ENCODE peak calls at places on chromosomes 5 and 9, in four cellular contexts. One of them, this sample, is unnamed.
A peak's percentile ranks its signal among the peaks of the same experiment; 100 is the strongest.

GRCh38 chr5:2283481-2284045 is 400.8 kb upstream of the IRX4 start:
- DNase-seq in pancreas: no peak
- DNase-seq in HCT116: no peak
- DNase-seq in caudate nucleus: no peak
- DNase-seq in this sample: no peak

GRCh38 chr5:1666812-1667588 is 132.6 kb downstream of the MRPL36 start:
- DNase-seq in caudate nucleus: peak; percentile 33
- DNase-seq in HCT116: no peak
- DNase-seq in pancreas: peak; percentile 77
- DNase-seq in this sample: no peak

GRCh38 chr5:101915559-101915958 is 380.5 kb downstream of the SLCO4C1 start:
- DNase-seq in HCT116: no peak
- DNase-seq in caudate nucleus: no peak
- DNase-seq in pancreas: no peak
- DNase-seq in this sample: no peak

GRCh38 chr5:149150457-149150856 is 9.2 kb downstream of the ABLIM3 start:
- DNase-seq in HCT116: no peak
- DNase-seq in caudate nucleus: no peak
- DNase-seq in pancreas: no peak
- DNase-seq in this sample: no peak

GRCh38 chr5:115962565-115963402 is 509 bp downstream of the LVRN start:
- DNase-seq in caudate nucleus: no peak
- DNase-seq in HCT116: no peak
- DNase-seq in pancreas: peak; percentile 25
- DNase-seq in this sample: no peak

GRCh38 chr5:90802695-90803317 is 244.2 kb downstream of the ADGRV1 start:
- DNase-seq in caudate nucleus: no peak
- DNase-seq in pancreas: peak; percentile 42
- DNase-seq in HCT116: peak; percentile 27
- DNase-seq in this sample: no peak

GRCh38 chr5:164175083-164175482 is 669.7 kb downstream of the MAT2B start:
- DNase-seq in HCT116: no peak
- DNase-seq in pancreas: no peak
- DNase-seq in caudate nucleus: no peak
- DNase-seq in this sample: no peak

GRCh38 chr5:34577267-34577666 is 78.9 kb upstream of the RAI14 start:
- DNase-seq in pancreas: no peak
- DNase-seq in HCT116: no peak
- DNase-seq in caudate nucleus: no peak
- DNase-seq in this sample: no peak

GRCh38 chr9:36575411-36575882 is 2.8 kb downstream of the MELK start:
- DNase-seq in caudate nucleus: no peak
- DNase-seq in pancreas: no peak
- DNase-seq in HCT116: no peak
- DNase-seq in this sample: no peak

GRCh38 chr5:159105318-159106053 is 5.8 kb upstream of the EBF1 start:
- DNase-seq in HCT116: no peak
- DNase-seq in caudate nucleus: no peak
- DNase-seq in pancreas: no peak
- DNase-seq in this sample: no peak

GRCh38 chr5:157172408-157172807 is 6.3 kb upstream of the GARIN3 start:
- DNase-seq in HCT116: no peak
- DNase-seq in caudate nucleus: no peak
- DNase-seq in pancreas: no peak
- DNase-seq in this sample: no peak

GRCh38 chr9:97811534-97812246 is 41.3 kb upstream of the FOXE1 start:
- DNase-seq in pancreas: no peak
- DNase-seq in caudate nucleus: no peak
- DNase-seq in HCT116: no peak
- DNase-seq in this sample: no peak

GRCh38 chr5:177296581-177296980 is 6.9 kb downstream of the RAB24 start:
- DNase-seq in pancreas: no peak
- DNase-seq in HCT116: no peak
- DNase-seq in caudate nucleus: no peak
- DNase-seq in this sample: no peak

GRCh38 chr9:89748831-89749499 is 144.2 kb downstream of the GADD45G start:
- DNase-seq in HCT116: no peak
- DNase-seq in pancreas: no peak
- DNase-seq in caudate nucleus: no peak
- DNase-seq in this sample: no peak

GRCh38 chr5:65799857-65800256 is 77.9 kb downstream of the NLN start:
- DNase-seq in HCT116: no peak
- DNase-seq in pancreas: no peak
- DNase-seq in caudate nucleus: no peak
- DNase-seq in this sample: no peak

GRCh38 chr5:5798041-5798827 is 375.8 kb downstream of the ICE1 start:
- DNase-seq in caudate nucleus: no peak
- DNase-seq in pancreas: no peak
- DNase-seq in HCT116: no peak
- DNase-seq in this sample: no peak

GRCh38 chr5:171421331-171422262 is 2.1 kb downstream of the FGF18 start:
- DNase-seq in HCT116: no peak
- DNase-seq in caudate nucleus: no peak
- DNase-seq in pancreas: no peak
- DNase-seq in this sample: no peak

GRCh38 chr5:107263387-107264003 is 407.2 kb downstream of the EFNA5 start:
- DNase-seq in HCT116: no peak
- DNase-seq in caudate nucleus: no peak
- DNase-seq in pancreas: no peak
- DNase-seq in this sample: no peak

GRCh38 chr5:103668281-103668680 is 105.7 kb upstream of the NUDT12 start:
- DNase-seq in HCT116: no peak
- DNase-seq in pancreas: no peak
- DNase-seq in caudate nucleus: no peak
- DNase-seq in this sample: no peak

GRCh38 chr5:66306844-66307315 is 162.8 kb downstream of the SREK1 start:
- DNase-seq in caudate nucleus: no peak
- DNase-seq in HCT116: no peak
- DNase-seq in pancreas: no peak
- DNase-seq in this sample: no peak

GRCh38 chr9:131610231-131610761 is 65.0 kb downstream of the PRRT1B start:
- DNase-seq in pancreas: no peak
- DNase-seq in caudate nucleus: no peak
- DNase-seq in HCT116: no peak
- DNase-seq in this sample: no peak

GRCh38 chr9:106843361-106843760 is 19.6 kb upstream of the ZNF462 start:
- DNase-seq in pancreas: no peak
- DNase-seq in HCT116: no peak
- DNase-seq in caudate nucleus: no peak
- DNase-seq in this sample: no peak

GRCh38 chr5:58984009-58984525 is 401.2 kb downstream of the RAB3C start:
- DNase-seq in caudate nucleus: no peak
- DNase-seq in pancreas: no peak
- DNase-seq in HCT116: no peak
- DNase-seq in this sample: no peak

GRCh38 chr9:129394011-129394919 is 216.2 kb upstream of the IER5L start:
- DNase-seq in pancreas: no peak
- DNase-seq in HCT116: no peak
- DNase-seq in caudate nucleus: peak; percentile 41
- DNase-seq in this sample: no peak

GRCh38 chr9:79428422-79428821 is 143.3 kb upstream of the TLE4 start:
- DNase-seq in pancreas: no peak
- DNase-seq in caudate nucleus: no peak
- DNase-seq in HCT116: no peak
- DNase-seq in this sample: no peak

GRCh38 chr5:155624597-155625241 is 611.2 kb downstream of the KIF4B start:
- DNase-seq in caudate nucleus: no peak
- DNase-seq in HCT116: no peak
- DNase-seq in pancreas: no peak
- DNase-seq in this sample: no peak

GRCh38 chr9:35553670-35554543 is 51.2 kb upstream of the TESK1 start:
- DNase-seq in caudate nucleus: peak; percentile 49
- DNase-seq in HCT116: peak; percentile 37
- DNase-seq in pancreas: peak; percentile 73
- DNase-seq in this sample: peak; percentile 50

GRCh38 chr5:181170996-181171395 is 23.6 kb downstream of the OR2V2 start:
- DNase-seq in HCT116: no peak
- DNase-seq in caudate nucleus: no peak
- DNase-seq in pancreas: no peak
- DNase-seq in this sample: no peak

GRCh38 chr5:55226027-55226933 is 835 bp downstream of the MCIDAS start:
- DNase-seq in pancreas: peak; percentile 70
- DNase-seq in HCT116: peak; percentile 72
- DNase-seq in caudate nucleus: no peak
- DNase-seq in this sample: no peak

GRCh38 chr9:129143461-129143927 is 32.3 kb downstream of the PTPA start:
- DNase-seq in HCT116: no peak
- DNase-seq in caudate nucleus: no peak
- DNase-seq in pancreas: peak; percentile 68
- DNase-seq in this sample: no peak

GRCh38 chr5:61371474-61371873 is 39.4 kb downstream of the ZSWIM6 start:
- DNase-seq in caudate nucleus: no peak
- DNase-seq in pancreas: no peak
- DNase-seq in HCT116: no peak
- DNase-seq in this sample: no peak

GRCh38 chr9:16202913-16203734 is 650.3 kb downstream of the CCDC171 start:
- DNase-seq in caudate nucleus: no peak
- DNase-seq in HCT116: no peak
- DNase-seq in pancreas: no peak
- DNase-seq in this sample: no peak
- H3K27ac ChIP-seq in caudate nucleus: no peak overlapping the region
- H3K27ac ChIP-seq in HCT116: no peak overlapping the region
- H3K27ac ChIP-seq in pancreas: no peak overlapping the region
- H3K27ac ChIP-seq in this sample: no peak overlapping the region

GRCh38 chr5:57753446-57753845 is 270.8 kb upstream of the ACTBL2 start:
- DNase-seq in caudate nucleus: no peak
- DNase-seq in HCT116: no peak
- DNase-seq in pancreas: no peak
- DNase-seq in this sample: no peak

GRCh38 chr5:57750282-57750681 is 267.7 kb upstream of the ACTBL2 start:
- DNase-seq in caudate nucleus: no peak
- DNase-seq in pancreas: no peak
- DNase-seq in HCT116: no peak
- DNase-seq in this sample: no peak

GRCh38 chr5:57750891-57751290 is 268.3 kb upstream of the ACTBL2 start:
- DNase-seq in caudate nucleus: no peak
- DNase-seq in HCT116: no peak
- DNase-seq in pancreas: no peak
- DNase-seq in this sample: no peak

GRCh38 chr5:57751710-57752109 is 269.1 kb upstream of the ACTBL2 start:
- DNase-seq in caudate nucleus: no peak
- DNase-seq in pancreas: no peak
- DNase-seq in HCT116: no peak
- DNase-seq in this sample: no peak

DNA sequence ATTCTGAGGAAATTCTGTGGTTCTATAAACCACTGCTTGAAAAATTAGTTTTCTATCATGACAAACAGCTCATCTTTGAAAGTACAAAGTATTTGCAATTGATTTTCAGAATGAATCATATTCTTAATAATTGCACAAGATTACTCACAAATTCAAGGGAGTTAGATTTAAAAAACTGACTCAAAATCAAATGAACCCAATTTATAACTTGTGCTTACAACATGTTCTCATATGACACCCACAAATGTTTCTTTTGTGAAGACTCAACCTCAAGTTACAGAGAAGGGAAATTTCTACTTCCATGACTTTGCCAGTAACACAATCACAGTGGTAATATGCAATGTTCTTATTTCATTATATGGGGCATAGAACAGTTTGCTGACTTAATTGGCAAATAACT is 272.0 kb upstream of the ACTBL2 start:
- DNase-seq in HCT116: no peak
- DNase-seq in pancreas: no peak
- DNase-seq in caudate nucleus: no peak
- DNase-seq in this sample: no peak
- H3K27ac ChIP-seq in HCT116: no peak overlapping the region
- H3K27ac ChIP-seq in pancreas: no peak overlapping the region
- H3K27ac ChIP-seq in caudate nucleus: peak overlapping the region; percentile 60
- H3K27ac ChIP-seq in this sample: no peak overlapping the region

GRCh38 chr9:95175523-95175922 is 142.0 kb downstream of the FANCC start:
- DNase-seq in pancreas: no peak
- DNase-seq in HCT116: no peak
- DNase-seq in caudate nucleus: no peak
- DNase-seq in this sample: no peak

GRCh38 chr9:95171596-95171995 is 145.9 kb downstream of the FANCC start:
- DNase-seq in pancreas: no peak
- DNase-seq in HCT116: no peak
- DNase-seq in caudate nucleus: no peak
- DNase-seq in this sample: no peak

GRCh38 chr9:95167998-95168397 is 149.5 kb downstream of the FANCC start:
- DNase-seq in caudate nucleus: no peak
- DNase-seq in HCT116: peak; percentile 61
- DNase-seq in pancreas: peak; percentile 68
- DNase-seq in this sample: no peak

GRCh38 chr9:95174038-95174437 is 143.5 kb downstream of the FANCC start:
- DNase-seq in caudate nucleus: no peak
- DNase-seq in pancreas: no peak
- DNase-seq in HCT116: no peak
- DNase-seq in this sample: no peak

DNA sequence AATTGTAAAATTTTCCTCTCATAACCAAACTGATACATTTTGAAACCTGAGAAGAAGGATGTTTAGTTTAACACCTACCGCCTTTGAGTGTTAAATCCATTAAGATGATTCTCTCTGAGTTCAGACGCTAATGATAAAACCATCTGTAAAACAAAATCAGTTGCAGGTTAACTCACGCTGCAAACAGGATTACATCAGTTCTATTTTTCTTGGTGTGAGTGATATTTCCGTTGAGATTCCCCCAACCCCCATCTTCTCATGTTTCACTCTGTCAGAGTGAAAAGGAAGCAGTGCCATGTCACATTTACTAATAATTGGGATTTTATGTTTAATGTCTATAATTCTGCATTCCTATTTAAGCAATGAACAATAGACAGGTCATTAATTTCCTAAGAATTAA is 146.5 kb downstream of the FANCC start:
- DNase-seq in HCT116: no peak
- DNase-seq in caudate nucleus: no peak
- DNase-seq in pancreas: no peak
- DNase-seq in this sample: no peak
- H3K27ac ChIP-seq in HCT116: no peak overlapping the region
- H3K27ac ChIP-seq in caudate nucleus: no peak overlapping the region
- H3K27ac ChIP-seq in pancreas: no peak overlapping the region
- H3K27ac ChIP-seq in this sample: no peak overlapping the region

DNA sequence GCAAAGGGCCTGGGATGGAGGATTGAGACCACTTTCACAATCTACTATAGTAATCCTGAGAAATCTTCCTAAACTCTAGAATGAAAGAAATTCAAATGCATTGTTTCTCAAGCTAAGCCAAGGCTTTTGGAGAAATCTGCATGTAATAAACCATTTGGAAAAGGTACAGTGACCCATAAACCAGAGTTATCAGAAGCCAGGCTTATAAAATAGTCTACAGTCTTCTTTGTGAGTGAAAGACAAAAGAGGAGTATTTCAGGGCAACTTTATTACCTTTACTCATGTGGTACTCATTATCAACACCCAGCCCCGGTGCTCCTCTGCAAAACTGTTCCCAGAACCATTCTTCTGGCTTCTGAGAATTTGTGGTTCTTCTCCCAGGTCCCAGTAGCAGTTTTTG is 87.0 kb downstream of the GALNT10 start:
- DNase-seq in HCT116: no peak
- DNase-seq in caudate nucleus: no peak
- DNase-seq in pancreas: no peak
- DNase-seq in this sample: no peak
- H3K27ac ChIP-seq in HCT116: no peak overlapping the region
- H3K27ac ChIP-seq in caudate nucleus: no peak overlapping the region
- H3K27ac ChIP-seq in pancreas: no peak overlapping the region
- H3K27ac ChIP-seq in this sample: no peak overlapping the region